ENCODE peak calls at places on chromosomes 4 and X, in five cellular contexts. U is right atrium auricular region; E is left ventricle myocardium inferior; N is esophagus squamous epithelium; Z is effector memory CD4-positive, alpha-beta T cell. Y is an unnamed sample. For H3K4me1, the result is how much of the 10 kb centered on the place peaks cover.

GRCh38 chrX:51922561-51922960 is 29.1 kb downstream of the MAGED1 start:
- DNase-seq in N (no peak), Z (no peak), E (no peak), U (no peak), Y (no peak)

GRCh38 chrX:46572295-46572936 is 1.1 kb upstream of the CHST7 start:
- DNase-seq in U (no peak), Z (peak), E (no peak), N (no peak), Y (peak)

GRCh38 chr4:39255266-39255665 is 72.9 kb downstream of the WDR19 start:
- DNase-seq in U (no peak), N (no peak), Z (no peak), E (no peak), Y (no peak)

GRCh38 chrX:112844250-112844649 is 3.6 kb upstream of the AMOT start:
- DNase-seq in N (no peak), Z (no peak), E (no peak), U (no peak), Y (no peak)

GRCh38 chr4:18366762-18367358 is 345.3 kb upstream of the LCORL start:
- DNase-seq in N (no peak), E (no peak), U (no peak), Z (no peak), Y (peak)

GRCh38 chr4:8173641-8174242 is 15.1 kb upstream of the ABLIM2 start:
- DNase-seq in U (no peak), E (no peak), Z (no peak), N (no peak), Y (no peak)

GRCh38 chrX:15493118-15494082 is at the start of gene PIR:
- DNase-seq in Z (peak), N (no peak), E (peak), U (peak), Y (peak)

GRCh38 chr4:154616731-154617130 is 4.3 kb upstream of the FGG start:
- DNase-seq in Z (no peak), N (no peak), U (no peak), E (no peak), Y (peak)

GRCh38 chr4:56187601-56188177 is 199.6 kb downstream of the AASDH start:
- DNase-seq in U (no peak), N (no peak), Z (no peak), E (no peak), Y (no peak)

GRCh38 chrX:100410083-100410590 is at the start of gene PCDH19:
- DNase-seq in U (no peak), N (no peak), Z (no peak), E (peak), Y (no peak)

GRCh38 chr4:47913858-47914218 is 545 bp downstream of the NFXL1 start:
- DNase-seq in U (no peak), Z (peak), E (peak), N (no peak), Y (peak)

GRCh38 chr4:155371432-155372043 is 5.2 kb downstream of the MAP9 start:
- DNase-seq in U (no peak), E (no peak), N (no peak), Z (no peak), Y (peak)

GRCh38 chr4:833156-833555 is 7.2 kb upstream of the CPLX1 start:
- DNase-seq in E (no peak), Z (no peak), U (no peak), N (no peak), Y (no peak)

GRCh38 chrX:74119016-74119910 is 184.7 kb upstream of the ZCCHC13 start:
- DNase-seq in E (no peak), U (no peak), Z (no peak), N (no peak), Y (no peak)

GRCh38 chr4:107689912-107690587 is 30.0 kb downstream of the PAPSS1 start:
- DNase-seq in E (no peak), U (no peak), N (no peak), Z (no peak), Y (no peak)

GRCh38 chr4:121011138-121011537 is 61.2 kb downstream of the NDNF start:
- DNase-seq in N (no peak), U (no peak), Z (no peak), E (no peak), Y (no peak)

GRCh38 chrX:101803451-101803850 is 128.4 kb downstream of the ZMAT1 start:
- DNase-seq in N (no peak), E (no peak), U (no peak), Z (no peak), Y (peak)

GRCh38 chrX:38278682-38279081 is 48.6 kb downstream of the RPGR start:
- DNase-seq in N (no peak), E (no peak), U (no peak), Z (no peak), Y (no peak)

GRCh38 chr4:24434193-24434728 is 150.1 kb downstream of the DHX15 start:
- DNase-seq in U (no peak), E (no peak), N (no peak), Z (no peak), Y (no peak)

GRCh38 chrX:49610718-49611310 is 12.0 kb downstream of the GAGE1 start:
- DNase-seq in E (no peak), Z (no peak), U (no peak), N (no peak), Y (no peak)

GRCh38 chr4:104575293-104575692 is 80.6 kb upstream of the CXXC4 start:
- DNase-seq in U (no peak), Z (no peak), N (no peak), E (no peak), Y (no peak)

GRCh38 chrX:34778961-34779360 is 121.9 kb upstream of the TMEM47 start:
- DNase-seq in U (no peak), Z (no peak), N (no peak), E (no peak), Y (no peak)

GRCh38 chr4:118373614-118374255 is 20.9 kb upstream of the PRSS12 start:
- DNase-seq in Z (no peak), U (no peak), N (no peak), E (no peak), Y (no peak)

GRCh38 chr4:21811576-21811975 is 137.0 kb downstream of the KCNIP4 start:
- DNase-seq in N (no peak), E (no peak), Z (no peak), U (no peak), Y (no peak)

GRCh38 chr4:5892321-5893012 is 419 bp downstream of the CRMP1 start:
- DNase-seq in N (no peak), Z (no peak), E (no peak), U (no peak), Y (no peak)

GRCh38 chrX:103847174-103847870 is 15.3 kb upstream of the RAB9B start:
- DNase-seq in N (no peak), E (no peak), U (no peak), Z (no peak), Y (no peak)

GRCh38 chrX:31580726-31581125 is 508.9 kb upstream of the FTHL17 start:
- DNase-seq in U (no peak), E (no peak), Z (no peak), N (no peak), Y (no peak)

GRCh38 chr4:73391774-73392173 is 12.3 kb upstream of the ALB start:
- DNase-seq in Z (no peak), N (no peak), E (no peak), U (no peak), Y (no peak)

GRCh38 chr4:40963912-40964478 is 214.2 kb downstream of the NSUN7 start:
- DNase-seq in Z (no peak), E (no peak), N (no peak), U (no peak), Y (no peak)

GRCh38 chrX:115898382-115899001 is 272.1 kb upstream of the AGTR2 start:
- DNase-seq in U (no peak), E (no peak), Z (no peak), N (no peak), Y (peak)

GRCh38 chrX:85004255-85004654 is 578 bp downstream of the APOOL start:
- DNase-seq in N (no peak), E (no peak), U (no peak), Z (no peak), Y (no peak)

GRCh38 chrX:19855700-19856381 is 31.6 kb downstream of the SH3KBP1 start:
- DNase-seq in N (no peak), Z (no peak), E (no peak), U (no peak), Y (no peak)

GRCh38 chrX:41334866-41335589 is 1.1 kb downstream of the DDX3X start:
- DNase-seq in U (peak), N (no peak), E (peak), Z (peak), Y (peak)

GRCh38 chr4:99201687-99202086 is 17.4 kb downstream of the ADH6 start:
- DNase-seq in N (no peak), Z (no peak), U (no peak), E (no peak), Y (no peak)

DNA sequence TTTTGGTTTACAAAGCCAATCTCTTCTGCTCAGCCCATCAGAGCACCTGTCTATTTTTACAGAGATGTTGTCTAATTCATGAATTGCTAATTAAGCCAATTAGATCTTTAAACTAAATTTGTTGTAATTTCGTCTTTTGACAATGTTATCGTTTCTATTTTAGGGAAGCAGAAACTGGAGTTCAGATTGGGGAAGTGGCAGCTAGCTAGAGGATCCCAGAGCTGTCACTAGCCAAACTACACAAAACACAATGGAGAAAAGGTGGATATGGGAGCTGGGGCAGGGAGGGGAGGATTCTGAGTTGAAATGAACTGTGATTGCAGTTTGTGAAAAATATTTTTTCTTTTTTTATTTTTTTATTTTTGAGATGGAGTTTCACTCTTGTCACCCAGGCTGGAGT is 35.8 kb downstream of the CASP3 start:
- DNase-seq in Z (no peak), U (no peak), N (no peak), E (no peak), Y (no peak)
- H3K4me1 ChIP-seq in Z (under half), U (under half), N (under half), E (under half), Y (under half)

DNA sequence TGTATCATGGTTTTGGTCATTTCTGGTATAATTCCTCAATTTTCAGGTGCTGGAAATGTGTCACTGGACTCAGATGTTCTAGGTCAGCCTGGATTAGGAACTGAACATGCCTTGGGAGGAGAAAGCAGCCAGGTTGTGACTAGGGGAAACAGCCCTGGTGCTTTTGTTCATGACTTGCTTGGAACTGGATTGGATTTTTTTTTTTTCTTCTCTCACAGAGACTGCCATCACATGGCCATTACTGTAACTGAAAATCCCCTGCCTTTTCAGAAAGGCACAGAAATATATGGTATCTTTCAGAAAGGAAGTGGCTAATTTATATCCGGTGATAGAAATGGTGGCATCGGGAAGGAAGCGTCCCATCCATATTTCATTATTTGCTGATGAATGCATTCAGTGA is 34.6 kb downstream of the SEPTIN11 start:
- DNase-seq in N (no peak), E (no peak), Z (no peak), U (no peak), Y (no peak)
- H3K4me1 ChIP-seq in N (under half), E (half or more), Z (under half), U (under half), Y (under half)

GRCh38 chr4:169799260-169799659 is 41.5 kb upstream of the HPF1 start:
- DNase-seq in U (no peak), N (no peak), Z (no peak), E (no peak), Y (no peak)
- H3K4me1 ChIP-seq in U (under half), N (under half), Z (under half), E (under half), Y (under half)

DNA sequence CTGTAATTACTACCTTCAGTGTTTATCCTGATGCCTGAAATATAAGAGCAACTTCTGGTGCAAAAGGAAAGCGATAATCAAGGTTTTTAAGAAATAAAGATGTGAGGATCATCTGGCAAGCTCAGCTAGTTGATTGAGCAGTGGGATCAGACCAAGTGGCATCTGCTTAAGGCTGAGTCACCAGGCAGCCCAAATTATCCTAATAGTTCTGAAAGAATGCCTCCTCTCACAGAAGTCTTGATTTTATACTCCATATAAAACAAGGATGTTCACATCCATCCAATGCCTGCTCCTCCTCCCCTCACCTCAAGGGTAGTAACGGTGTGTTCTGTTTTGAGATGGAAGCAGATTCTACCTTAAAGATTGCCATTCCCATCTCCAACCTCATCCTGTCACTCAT is 134.5 kb upstream of the RASGEF1B start:
- DNase-seq in E (no peak), U (no peak), N (no peak), Z (no peak), Y (no peak)
- H3K4me1 ChIP-seq in E (under half), U (under half), N (under half), Z (under half), Y (under half)

GRCh38 chr4:2799444-2799911 is 6.6 kb downstream of the SH3BP2 start:
- DNase-seq in E (peak), Z (no peak), U (no peak), N (no peak), Y (no peak)
- H3K4me1 ChIP-seq in E (half or more), Z (under half), U (under half), N (half or more), Y (half or more)